ENCODE peak calls at places on chromosomes 13 and 19, in eight cellular contexts. V is breast epithelium, E is adrenal gland, B is cardiac muscle cell, P is thoracic aorta, U is Peyer's patch, H is body of pancreas, W is A673. S is an unnamed sample. For H3K4me1, the result is how much of the 10 kb centered on the place peaks cover.

GRCh38 chr19:42261763-42262162 is 6.8 kb upstream of the ERF start:
- DNase-seq in P (no peak), E (no peak), B (no peak), W (no peak), U (no peak), H (no peak), V (no peak), S (no peak)

GRCh38 chr13:92826197-92826596 is 400.4 kb upstream of the GPC6 start:
- DNase-seq in U (no peak), H (peak), P (no peak), E (no peak), B (no peak), W (no peak), V (no peak), S (no peak)

GRCh38 chr13:48158915-48159314 is 64.0 kb upstream of the MED4 start:
- DNase-seq in E (no peak), U (no peak), V (no peak), W (no peak), H (peak), B (no peak), P (no peak), S (no peak)

GRCh38 chr13:32650705-32651311 is 64.6 kb downstream of the PDS5B start:
- DNase-seq in W (peak), V (no peak), H (peak), B (peak), P (no peak), E (peak), U (no peak), S (peak)

GRCh38 chr19:7862413-7862951 is 11.7 kb downstream of the PRR36 start:
- DNase-seq in V (peak), W (peak), H (peak), E (peak), P (no peak), B (peak), U (peak), S (peak)

GRCh38 chr13:43195551-43195950 is 172.2 kb downstream of the DNAJC15 start:
- DNase-seq in U (no peak), E (no peak), W (no peak), V (no peak), P (no peak), H (no peak), B (no peak), S (no peak)

GRCh38 chr13:32125746-32126145 is 94.2 kb downstream of the FRY start:
- DNase-seq in U (no peak), B (no peak), P (no peak), E (no peak), V (no peak), H (no peak), W (no peak), S (no peak)

GRCh38 chr13:47901451-47901850 is 99.6 kb downstream of the SUCLA2 start:
- DNase-seq in U (no peak), H (no peak), E (no peak), B (peak), P (no peak), V (no peak), W (peak), S (no peak)

GRCh38 chr19:45999653-46000121 is 4.4 kb downstream of the CCDC61 start:
- DNase-seq in B (no peak), W (no peak), E (peak), V (no peak), U (no peak), P (no peak), H (no peak), S (no peak)

GRCh38 chr19:8577247-8577646 is at the start of gene MYO1F:
- DNase-seq in E (no peak), H (peak), V (no peak), U (no peak), P (no peak), W (no peak), B (no peak), S (no peak)

GRCh38 chr13:39324806-39325311 is 278.1 kb downstream of the LHFPL6 start:
- DNase-seq in H (no peak), P (no peak), E (no peak), V (no peak), U (no peak), B (no peak), W (no peak), S (no peak)

GRCh38 chr19:11452814-11453335 is 17.4 kb downstream of the PRKCSH start:
- DNase-seq in E (no peak), B (no peak), U (no peak), V (no peak), P (no peak), W (no peak), H (no peak), S (no peak)

GRCh38 chr19:708154-709141 is at the start of gene PALM:
- DNase-seq in H (no peak), E (no peak), B (peak), W (peak), V (no peak), P (no peak), U (no peak), S (no peak)

GRCh38 chr13:73521291-73521626 is 462.5 kb downstream of the KLF5 start:
- DNase-seq in U (peak), E (no peak), W (no peak), H (no peak), P (no peak), B (no peak), V (no peak), S (peak)

GRCh38 chr13:100438059-100438788 is 150.4 kb downstream of the GGACT start:
- DNase-seq in B (no peak), V (no peak), H (no peak), E (no peak), P (no peak), U (no peak), W (no peak), S (no peak)

GRCh38 chr19:10670187-10670586 is 16.0 kb downstream of the ILF3 start:
- DNase-seq in E (no peak), W (peak), P (no peak), B (no peak), V (no peak), U (no peak), H (no peak), S (no peak)

GRCh38 chr13:88196106-88196505 is 524.9 kb downstream of the SLITRK5 start:
- DNase-seq in W (peak), H (no peak), E (no peak), B (no peak), U (no peak), V (no peak), P (no peak), S (no peak)

GRCh38 chr13:83057119-83057518 is 825.2 kb downstream of the SLITRK1 start:
- DNase-seq in U (no peak), E (no peak), P (no peak), V (no peak), B (no peak), W (no peak), H (no peak), S (no peak)

GRCh38 chr19:33399081-33399744 is 25.7 kb downstream of the CEBPG start:
- DNase-seq in V (peak), H (no peak), E (no peak), B (no peak), W (no peak), U (peak), P (no peak), S (no peak)

GRCh38 chr13:47114030-47114429 is 217.2 kb upstream of the HTR2A start:
- DNase-seq in W (no peak), E (no peak), P (no peak), B (no peak), U (no peak), H (no peak), V (no peak), S (no peak)

GRCh38 chr19:56348289-56348877 is 33.7 kb upstream of the ZSCAN5A start:
- DNase-seq in E (no peak), V (no peak), H (no peak), P (no peak), B (no peak), W (peak), U (no peak), S (no peak)

GRCh38 chr19:40687525-40688016 is 2.9 kb downstream of the NUMBL start:
- DNase-seq in H (peak), E (peak), B (no peak), W (no peak), P (peak), V (no peak), U (peak), S (no peak)

GRCh38 chr19:35959040-35959967 is 23.1 kb downstream of the LRFN3 start:
- DNase-seq in P (no peak), V (no peak), W (peak), U (no peak), B (no peak), H (peak), E (no peak), S (peak)

GRCh38 chr19:19741184-19741583 is 8.3 kb upstream of the ZNF14 start:
- DNase-seq in U (no peak), P (no peak), E (no peak), W (no peak), B (no peak), V (no peak), H (no peak), S (no peak)

GRCh38 chr19:38932425-38933179 is 1.9 kb downstream of the MRPS12 start:
- DNase-seq in H (peak), W (peak), V (no peak), P (no peak), B (peak), E (no peak), U (no peak), S (no peak)

GRCh38 chr13:98174321-98174720 is 2.7 kb downstream of the RNF113B start:
- DNase-seq in W (no peak), U (no peak), P (no peak), B (no peak), E (no peak), V (no peak), H (no peak), S (no peak)

GRCh38 chr13:98173431-98173921 is 3.6 kb downstream of the RNF113B start:
- DNase-seq in P (no peak), V (no peak), B (no peak), H (peak), W (no peak), E (peak), U (no peak), S (no peak)

GRCh38 chr13:98172570-98173405 is 4.3 kb downstream of the RNF113B start:
- DNase-seq in E (no peak), B (no peak), W (peak), P (no peak), H (no peak), V (no peak), U (no peak), S (no peak)

GRCh38 chr13:98169331-98169730 is 7.7 kb downstream of the RNF113B start:
- DNase-seq in H (no peak), V (no peak), B (no peak), P (no peak), E (no peak), W (no peak), U (no peak), S (no peak)

GRCh38 chr13:98171806-98172569 is 5.1 kb downstream of the RNF113B start:
- DNase-seq in E (peak), H (peak), V (no peak), W (peak), U (no peak), P (no peak), B (no peak), S (no peak)
- H3K4me3 ChIP-seq in E (no peak), H (no peak), V (no peak), W (no peak), U (no peak), P (peak), B (no peak), S (no peak)

GRCh38 chr19:48770223-48770622 is 14.9 kb downstream of the FGF21 start:
- DNase-seq in V (no peak), H (no peak), B (no peak), P (no peak), U (no peak), W (no peak), E (no peak), S (no peak)
- H3K27ac ChIP-seq in V (no peak), H (peak), B (no peak), P (no peak), U (no peak), W (no peak), E (no peak), S (no peak)

DNA sequence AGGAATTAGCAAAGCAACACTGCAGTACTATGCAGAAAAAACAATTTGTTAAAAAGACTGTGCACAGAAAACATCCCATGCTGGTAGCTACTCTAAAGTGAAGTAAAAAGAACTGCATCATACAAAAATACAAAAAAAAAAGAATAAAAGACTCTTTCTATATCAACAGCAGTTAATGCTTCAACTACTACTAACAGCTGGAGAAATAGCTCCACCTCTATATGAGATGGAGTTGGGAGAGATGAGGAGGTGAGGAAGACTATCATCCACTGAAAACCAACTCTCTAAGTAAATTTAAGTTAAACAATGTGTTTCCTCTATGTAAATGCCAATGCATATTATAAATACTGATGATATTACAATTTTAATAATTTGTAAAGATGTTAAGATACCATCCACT is 1.8 kb downstream of the ZC3H13 start:
- DNase-seq in E (no peak), P (no peak), V (no peak), B (no peak), U (no peak), W (no peak), H (no peak), S (no peak)
- H3K4me1 ChIP-seq in E (under half), P (under half), V (under half), B (under half), U (under half), W (under half), H (under half), S (under half)

DNA sequence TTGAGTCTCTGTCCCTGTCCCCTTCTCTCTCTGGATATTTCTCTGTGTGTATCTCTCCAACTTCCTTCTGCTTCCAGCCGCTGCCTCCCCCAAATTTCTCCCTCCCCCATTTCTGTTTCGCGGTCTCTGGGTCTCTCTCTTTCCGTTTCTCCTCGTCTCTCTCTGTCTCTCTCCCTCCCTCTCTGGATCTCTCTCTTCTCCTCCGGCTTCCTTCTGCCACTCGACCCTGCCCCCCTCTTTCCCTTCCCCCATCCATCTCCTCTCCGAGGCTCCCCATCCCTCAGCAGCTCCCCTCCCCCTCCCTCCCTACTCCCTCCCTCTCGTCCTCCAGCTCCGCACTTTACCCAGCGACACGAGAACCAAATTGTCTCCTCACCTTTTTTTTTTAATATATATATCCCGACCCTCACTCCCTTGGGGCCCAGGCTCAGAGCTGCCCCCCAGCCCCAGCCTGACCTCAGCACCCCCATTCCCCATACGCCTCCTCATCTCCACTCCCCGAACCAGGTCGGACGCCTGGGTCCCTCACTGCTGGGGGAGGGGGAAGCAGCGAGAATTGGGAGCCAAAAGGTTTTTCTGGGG is 3.5 kb upstream of the CACNG8 start:
- DNase-seq in H (no peak), B (no peak), V (no peak), U (no peak), P (no peak), W (no peak), E (no peak), S (no peak)
- H3K4me3 ChIP-seq in H (no peak), B (no peak), V (no peak), U (no peak), P (no peak), W (peak), E (no peak), S (no peak)

GRCh38 chr19:57949702-57950101 is 2.2 kb upstream of the ZNF256 start:
- DNase-seq in E (no peak), P (no peak), U (no peak), W (no peak), V (no peak), H (no peak), B (no peak), S (no peak)

GRCh38 chr19:57947088-57947418 is 453 bp downstream of the ZNF256 start:
- DNase-seq in V (no peak), P (no peak), B (peak), U (no peak), W (no peak), H (no peak), E (no peak), S (no peak)

GRCh38 chr19:57946316-57946715 is 1.2 kb downstream of the ZNF256 start:
- DNase-seq in P (no peak), E (no peak), U (no peak), W (no peak), B (no peak), V (no peak), H (no peak), S (no peak)

GRCh38 chr19:57947419-57948134 is at the start of gene ZNF256:
- DNase-seq in U (peak), B (peak), W (peak), V (peak), P (peak), E (peak), H (peak), S (peak)

GRCh38 chr19:57949296-57949695 is 1.8 kb upstream of the ZNF256 start:
- DNase-seq in H (no peak), B (no peak), E (no peak), P (no peak), V (no peak), W (no peak), U (no peak), S (no peak)
- H3K27ac ChIP-seq in H (no peak), B (no peak), E (no peak), P (no peak), V (no peak), W (no peak), U (no peak), S (no peak)

GRCh38 chr13:30314562-30314961 is 7.2 kb upstream of the KATNAL1 start:
- DNase-seq in E (no peak), U (no peak), H (no peak), W (no peak), P (no peak), V (no peak), B (no peak), S (no peak)
- H3K4me1 ChIP-seq in E (under half), U (under half), H (under half), W (under half), P (under half), V (under half), B (under half), S (under half)

GRCh38 chr13:34277971-34278370 is 460.0 kb downstream of the RFC3 start:
- DNase-seq in B (no peak), W (no peak), V (no peak), H (no peak), P (no peak), E (no peak), U (no peak), S (no peak)

DNA sequence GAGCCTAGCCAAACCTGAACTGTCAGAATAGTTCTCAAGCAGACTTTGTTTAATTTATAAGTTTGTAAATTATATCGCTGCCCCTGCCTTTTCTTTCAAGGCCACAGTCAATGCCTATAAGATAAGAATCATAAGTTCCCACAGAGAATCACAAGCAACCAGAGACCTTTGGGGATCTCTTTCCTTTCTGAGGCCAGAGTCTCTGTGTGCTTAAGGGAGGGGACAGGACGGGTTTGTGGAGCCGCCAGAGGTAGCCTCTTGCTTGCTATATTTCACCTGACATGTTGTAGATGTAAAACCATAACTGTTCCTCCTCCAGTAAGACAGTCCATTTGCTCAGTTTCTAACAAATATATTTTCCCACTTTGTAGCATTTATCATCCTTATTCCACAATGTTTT is 458.8 kb downstream of the RFC3 start:
- DNase-seq in W (no peak), V (no peak), B (no peak), P (no peak), E (no peak), U (no peak), H (no peak), S (no peak)
- H3K4me3 ChIP-seq in W (no peak), V (no peak), B (no peak), P (no peak), E (no peak), U (no peak), H (no peak), S (no peak)

DNA sequence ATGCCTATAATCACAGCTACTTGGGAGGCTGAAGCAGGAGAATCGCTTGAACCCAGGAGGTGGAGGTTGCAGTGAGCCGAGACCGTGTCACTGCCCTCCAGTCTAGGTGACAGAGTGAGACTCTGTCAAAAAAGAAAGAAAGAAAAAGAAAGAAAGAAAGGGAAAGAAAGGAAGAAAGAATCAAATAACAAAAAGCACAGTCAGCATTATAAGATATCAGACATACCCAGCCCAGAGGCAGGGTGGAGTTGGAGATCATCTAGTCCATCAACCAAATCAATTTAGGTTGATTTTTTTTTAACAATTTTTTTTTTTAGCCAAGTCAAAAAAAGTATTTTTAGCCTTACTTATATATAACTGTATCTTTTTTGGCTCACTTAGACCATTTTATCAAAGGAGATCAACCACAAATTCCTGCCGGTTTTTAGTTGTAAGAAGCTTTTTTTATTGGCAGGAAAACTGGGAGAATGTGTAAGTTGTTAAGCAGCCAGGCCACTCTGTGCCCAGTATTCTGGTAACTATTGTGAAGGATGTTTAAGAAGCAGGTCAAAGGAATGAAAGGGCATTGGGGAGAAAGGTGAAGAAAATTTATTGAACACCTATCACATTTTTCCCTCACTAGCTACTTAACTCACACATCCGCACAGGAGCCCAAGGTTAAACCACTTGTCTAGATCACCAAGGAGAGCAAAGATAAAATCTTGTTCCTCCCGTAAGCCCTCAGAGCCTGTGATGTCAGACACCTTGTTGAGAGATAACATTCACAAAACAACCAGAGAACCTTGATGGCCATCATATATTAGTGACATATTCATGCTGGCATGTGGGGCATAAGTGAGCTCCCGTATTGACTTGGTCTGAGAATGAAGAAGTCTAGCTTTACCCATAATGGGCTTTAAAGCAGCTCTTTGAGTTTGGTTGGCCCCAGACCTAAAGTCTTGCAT is 91.8 kb downstream of the COL4A2 start:
- DNase-seq in P (no peak), U (no peak), H (no peak), V (no peak), E (no peak), B (peak), W (no peak), S (no peak)
- H3K27ac ChIP-seq in P (peak), U (peak), H (peak), V (peak), E (no peak), B (no peak), W (no peak), S (no peak)

DNA sequence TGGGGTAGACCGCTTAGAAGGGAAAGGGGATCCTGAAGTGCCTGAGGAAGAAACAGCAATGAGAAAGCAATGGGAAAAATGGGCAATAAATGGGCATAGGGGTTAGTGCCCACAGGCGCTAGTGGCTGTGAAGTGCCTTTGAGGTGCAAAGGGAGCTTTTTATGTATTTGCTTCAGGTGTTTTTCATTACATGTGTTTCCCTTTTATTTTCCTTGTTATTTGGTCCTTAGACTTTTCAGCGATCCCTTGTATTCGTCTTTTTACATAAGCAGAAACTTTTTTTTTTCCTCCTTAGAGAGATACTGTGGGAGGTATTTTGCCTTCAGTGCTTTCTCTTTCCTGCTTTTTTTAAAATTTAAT is 19.6 kb downstream of the NFIX start:
- DNase-seq in U (no peak), H (no peak), E (no peak), P (no peak), V (no peak), B (no peak), W (no peak), S (no peak)
- H3K4me1 ChIP-seq in U (under half), H (under half), E (under half), P (half or more), V (under half), B (under half), W (under half), S (under half)